ENCODE peak calls at places on chromosomes 6 and 20, in eight cellular contexts. E, B, L, W, N, R, I and M are unnamed samples.
A peak's percentile ranks its signal among the peaks of the same experiment; 100 is the strongest.

GRCh38 chr6:126210398-126211075 is 129.4 kb upstream of the CENPW start:
- DNase-seq in W (no peak), N (no peak), L (no peak), R (no peak), E (peak; percentile 10), B (no peak), I (no peak), M (no peak)

GRCh38 chr6:39005774-39006173 is 42.8 kb upstream of the GLP1R start:
- DNase-seq in L (no peak), I (no peak), E (no peak), W (no peak), N (no peak), R (no peak), B (no peak), M (no peak)

GRCh38 chr20:9270831-9271230 is 201.9 kb downstream of the PLCB4 start:
- DNase-seq in E (peak; percentile 74), R (no peak), I (no peak), W (no peak), L (no peak), B (no peak), N (no peak), M (no peak)

GRCh38 chr20:58309607-58310290 is at the start of gene RAB22A:
- DNase-seq in I (peak; percentile 77), W (peak; percentile 87), E (peak; percentile 77), L (peak; percentile 87), R (peak; percentile 78), B (peak; percentile 89), N (peak; percentile 84), M (peak; percentile 92)

GRCh38 chr6:77332915-77333623 is 130.2 kb downstream of the HTR1B start:
- DNase-seq in N (no peak), I (no peak), L (no peak), R (no peak), B (no peak), E (no peak), W (no peak), M (no peak)

GRCh38 chr6:25277857-25278256 is 1.3 kb upstream of the CARMIL1 start:
- DNase-seq in E (peak; percentile 14), I (no peak), R (no peak), N (no peak), W (no peak), L (no peak), B (no peak), M (no peak)

GRCh38 chr6:36670271-36670670 is 8.2 kb upstream of the CDKN1A start:
- DNase-seq in E (no peak), L (no peak), W (no peak), B (no peak), N (no peak), R (no peak), I (no peak), M (no peak)

GRCh38 chr6:154928325-154928922 is 66.7 kb upstream of the TIAM2 start:
- DNase-seq in L (no peak), W (no peak), N (no peak), B (peak; percentile 73), E (peak; percentile 69), R (peak; percentile 52), I (peak; percentile 58), M (no peak)

GRCh38 chr6:89483111-89483720 is 50.3 kb downstream of the ANKRD6 start:
- DNase-seq in E (no peak), R (no peak), L (peak; percentile 66), B (no peak), I (peak; percentile 39), W (peak; percentile 65), N (peak; percentile 36), M (no peak)

GRCh38 chr6:2579789-2580570 is 170.7 kb downstream of the MYLK4 start:
- DNase-seq in R (no peak), B (no peak), I (peak; percentile 48), L (no peak), E (no peak), N (no peak), W (no peak), M (no peak)

GRCh38 chr6:70857387-70858077 is 99.3 kb downstream of the B3GAT2 start:
- DNase-seq in R (no peak), N (no peak), L (no peak), B (no peak), W (no peak), I (no peak), E (no peak), M (no peak)

GRCh38 chr6:16322666-16323312 is 84.4 kb downstream of the GMPR start:
- DNase-seq in E (peak; percentile 99), R (peak; percentile 21), I (peak; percentile 84), N (peak; percentile 67), L (peak; percentile 85), W (peak; percentile 89), B (no peak), M (no peak)

GRCh38 chr6:73968358-73968757 is 272.4 kb downstream of the CD109 start:
- DNase-seq in L (no peak), N (no peak), E (peak; percentile 35), I (no peak), R (no peak), W (no peak), B (no peak), M (no peak)

GRCh38 chr20:38460040-38460623 is 12.5 kb upstream of the RALGAPB start:
- DNase-seq in R (peak; percentile 50), N (no peak), W (no peak), E (peak; percentile 81), B (peak; percentile 49), L (no peak), I (peak; percentile 38), M (no peak)

GRCh38 chr20:57483287-57484050 is 41.5 kb downstream of the CTCFL start:
- DNase-seq in E (no peak), W (no peak), L (peak; percentile 29), I (no peak), R (no peak), B (no peak), N (no peak), M (no peak)

GRCh38 chr20:38029453-38029852 is 3.8 kb downstream of the TTI1 start:
- DNase-seq in N (no peak), L (no peak), W (no peak), I (no peak), E (no peak), B (no peak), R (no peak), M (no peak)

GRCh38 chr20:23497458-23498026 is 6.6 kb downstream of the CST8 start:
- DNase-seq in L (no peak), W (no peak), R (no peak), E (no peak), B (no peak), I (no peak), N (no peak), M (no peak)

GRCh38 chr20:53163486-53163885 is 191.3 kb downstream of the TSHZ2 start:
- DNase-seq in N (no peak), I (peak; percentile 5), B (no peak), E (peak; percentile 10), L (no peak), W (no peak), R (no peak), M (no peak)

GRCh38 chr6:143747347-143747842 is 69.6 kb downstream of the PHACTR2 start:
- DNase-seq in B (no peak), W (no peak), N (no peak), L (no peak), E (no peak), I (no peak), R (no peak), M (no peak)

GRCh38 chr6:104936766-104937535 is 20.0 kb upstream of the LIN28B start:
- DNase-seq in R (no peak), B (no peak), W (no peak), N (no peak), I (no peak), E (no peak), L (no peak), M (no peak)

GRCh38 chr6:124400600-124400999 is 561.6 kb upstream of the RNF217 start:
- DNase-seq in I (no peak), R (no peak), N (no peak), W (no peak), E (no peak), B (no peak), L (no peak), M (no peak)

GRCh38 chr6:79269877-79270276 is 35.4 kb upstream of the HMGN3 start:
- DNase-seq in I (peak; percentile 37), N (no peak), B (peak; percentile 12), W (no peak), R (no peak), E (peak; percentile 43), L (no peak), M (no peak)

GRCh38 chr6:365835-366234 is 25.7 kb upstream of the IRF4 start:
- DNase-seq in R (no peak), W (peak; percentile 37), B (no peak), I (no peak), N (no peak), E (no peak), L (peak; percentile 60), M (no peak)

GRCh38 chr20:38727602-38728236 is 3.4 kb downstream of the SLC32A1 start:
- DNase-seq in W (no peak), I (no peak), N (no peak), L (no peak), R (no peak), B (no peak), E (no peak), M (no peak)

GRCh38 chr6:25122001-25122400 is 157.2 kb upstream of the CARMIL1 start:
- DNase-seq in E (peak; percentile 6), W (peak; percentile 69), R (no peak), N (no peak), B (peak; percentile 76), I (peak; percentile 42), L (no peak), M (no peak)

DNA sequence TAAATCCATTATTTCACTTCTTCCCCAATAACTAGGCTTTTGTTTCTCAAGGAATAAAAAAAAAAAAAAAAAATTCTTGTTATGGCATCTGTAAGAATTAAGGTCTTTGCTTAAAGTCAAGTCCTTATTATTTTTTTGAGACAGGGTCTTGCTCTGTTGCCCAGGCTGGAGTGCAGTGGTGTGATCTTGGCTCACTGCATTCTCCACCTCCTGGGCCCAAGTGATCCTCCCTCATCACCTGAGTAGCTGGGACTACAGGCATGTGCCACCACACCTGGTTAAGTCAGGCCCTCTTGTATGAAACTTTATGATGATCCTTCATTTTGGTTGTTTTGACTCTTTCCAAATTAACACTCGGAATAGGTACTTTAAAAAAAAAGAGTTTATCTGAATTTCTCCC is 17.3 kb downstream of the DSTN start:
- DNase-seq in L (no peak), W (no peak), R (no peak), I (no peak), B (no peak), E (no peak), N (no peak), M (no peak)
- H3K36me3 ChIP-seq in L (peaks cover 3% of the 10 kb centered on the region), W (peaks cover 3% of the 10 kb centered on the region), R (no peaks in the 10 kb centered on the region), I (no peaks in the 10 kb centered on the region), B (peaks cover 5% of the 10 kb centered on the region), E (peaks cover 7% of the 10 kb centered on the region), N (peaks cover 10% of the 10 kb centered on the region), M (peaks cover 3% of the 10 kb centered on the region)

GRCh38 chr6:131600696-131601095 is 27.3 kb downstream of the MED23 start:
- DNase-seq in L (no peak), R (no peak), I (peak; percentile 4), W (no peak), N (no peak), E (no peak), B (no peak), M (no peak)
- H3K36me3 ChIP-seq in L (peaks cover 100% of the 10 kb centered on the region), R (peaks cover 5% of the 10 kb centered on the region), I (peaks cover 8% of the 10 kb centered on the region), W (peaks cover 17% of the 10 kb centered on the region), N (peaks cover 100% of the 10 kb centered on the region), E (peaks cover 28% of the 10 kb centered on the region), B (peaks cover 45% of the 10 kb centered on the region), M (peaks cover 100% of the 10 kb centered on the region)

GRCh38 chr6:17648745-17649144 is 48.6 kb downstream of the FAM8A1 start:
- DNase-seq in B (no peak), N (no peak), I (no peak), W (no peak), E (no peak), L (no peak), R (no peak), M (no peak)
- H3K36me3 ChIP-seq in B (peaks cover 74% of the 10 kb centered on the region), N (peaks cover 87% of the 10 kb centered on the region), I (no peaks in the 10 kb centered on the region), W (peaks cover 2% of the 10 kb centered on the region), E (peaks cover 25% of the 10 kb centered on the region), L (peaks cover 57% of the 10 kb centered on the region), R (no peaks in the 10 kb centered on the region), M (peaks cover 85% of the 10 kb centered on the region)

GRCh38 chr20:32404017-32404416 is 45.9 kb downstream of the ASXL1 start:
- DNase-seq in R (no peak), E (no peak), L (no peak), B (no peak), N (no peak), I (no peak), W (no peak), M (no peak)
- H3K36me3 ChIP-seq in R (no peaks in the 10 kb centered on the region), E (peaks cover 13% of the 10 kb centered on the region), L (peaks cover 23% of the 10 kb centered on the region), B (peaks cover 37% of the 10 kb centered on the region), N (peaks cover 16% of the 10 kb centered on the region), I (no peaks in the 10 kb centered on the region), W (peaks cover 2% of the 10 kb centered on the region), M (peaks cover 9% of the 10 kb centered on the region)